ENCODE peak calls at places on chromosome 22, in four cellular contexts. N, G, M and F are unnamed samples. For H3K4me1, the result is how much of the 10 kb centered on the place peaks cover.

GRCh38 chr22:31829505-31829904 is 75.7 kb downstream of the DEPDC5 start:
- DNase-seq in N (no peak), G (no peak), M (peak), F (no peak)

GRCh38 chr22:44032126-44032730 is 8.1 kb downstream of the PARVB start:
- DNase-seq in N (no peak), G (no peak), M (peak), F (no peak)

GRCh38 chr22:46075764-46076531 is 74.4 kb upstream of the PPARA start:
- DNase-seq in N (peak), G (peak), M (peak), F (peak)

GRCh38 chr22:43440556-43440955 is 28.7 kb downstream of the MPPED1 start:
- DNase-seq in N (no peak), G (no peak), M (no peak), F (no peak)

GRCh38 chr22:44546686-44547310 is 48.8 kb upstream of the RTL6 start:
- DNase-seq in N (no peak), G (no peak), M (no peak), F (no peak)

GRCh38 chr22:48644108-48644507 is 1183.6 kb downstream of the BRD1 start:
- DNase-seq in N (no peak), G (peak), M (no peak), F (no peak)

GRCh38 chr22:32996702-32997101 is 61.5 kb downstream of the SYN3 start:
- DNase-seq in N (peak), G (peak), M (peak), F (peak)

GRCh38 chr22:39128508-39128907 is 24.0 kb downstream of the CBX7 start:
- DNase-seq in N (peak), G (no peak), M (no peak), F (no peak)

GRCh38 chr22:33109532-33110148 is 51.5 kb upstream of the SYN3 start:
- DNase-seq in N (no peak), G (no peak), M (no peak), F (no peak)

GRCh38 chr22:39206491-39206890 is 38.3 kb downstream of the PDGFB start:
- DNase-seq in N (no peak), G (no peak), M (no peak), F (no peak)

GRCh38 chr22:25403752-25404471 is 160.6 kb upstream of the GRK3 start:
- DNase-seq in N (no peak), G (no peak), M (no peak), F (no peak)
- TF ChIP-seq CTCF in N (no peak), G (no peak), M (no peak), F (no peak)

GRCh38 chr22:37223965-37224551 is 11.8 kb upstream of the SSTR3 start:
- DNase-seq in N (no peak), G (no peak), M (no peak), F (no peak)

GRCh38 chr22:37221424-37222336 is 9.4 kb upstream of the SSTR3 start:
- DNase-seq in N (no peak), G (no peak), M (no peak), F (no peak)

GRCh38 chr22:37224757-37225420 is 12.6 kb upstream of the SSTR3 start:
- DNase-seq in N (no peak), G (no peak), M (no peak), F (no peak)

GRCh38 chr22:37220543-37220968 is 8.3 kb upstream of the SSTR3 start:
- DNase-seq in N (no peak), G (no peak), M (no peak), F (no peak)

DNA sequence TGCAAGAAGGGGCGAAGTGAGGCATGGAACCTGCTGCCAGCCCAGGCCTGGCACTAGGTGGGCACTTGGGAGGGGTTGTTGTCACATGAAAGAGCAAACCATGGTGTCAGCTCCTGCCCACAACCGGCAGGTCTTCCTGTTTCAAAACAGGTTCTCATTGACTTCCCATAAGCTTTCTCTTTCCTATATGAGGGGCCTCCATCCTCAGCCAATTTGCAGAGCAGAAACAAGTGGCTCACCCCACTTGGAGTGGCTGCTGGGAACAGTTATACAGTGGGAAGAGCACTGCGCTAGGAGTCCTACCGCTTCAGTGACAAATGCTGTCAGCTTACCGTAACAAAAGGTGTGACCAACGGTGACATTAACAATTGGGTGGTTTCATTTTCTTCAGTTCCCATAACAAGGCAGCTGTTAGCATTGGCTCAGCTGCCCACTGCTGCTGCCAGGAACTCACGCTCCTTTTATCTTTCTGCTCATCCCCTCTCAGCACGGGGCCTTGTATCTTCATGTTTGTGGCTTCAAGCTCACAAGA is 10.2 kb upstream of the SSTR3 start:
- DNase-seq in N (peak), G (no peak), M (no peak), F (no peak)
- H3K4me1 ChIP-seq in N (under half), G (half or more), M (under half), F (under half)

DNA sequence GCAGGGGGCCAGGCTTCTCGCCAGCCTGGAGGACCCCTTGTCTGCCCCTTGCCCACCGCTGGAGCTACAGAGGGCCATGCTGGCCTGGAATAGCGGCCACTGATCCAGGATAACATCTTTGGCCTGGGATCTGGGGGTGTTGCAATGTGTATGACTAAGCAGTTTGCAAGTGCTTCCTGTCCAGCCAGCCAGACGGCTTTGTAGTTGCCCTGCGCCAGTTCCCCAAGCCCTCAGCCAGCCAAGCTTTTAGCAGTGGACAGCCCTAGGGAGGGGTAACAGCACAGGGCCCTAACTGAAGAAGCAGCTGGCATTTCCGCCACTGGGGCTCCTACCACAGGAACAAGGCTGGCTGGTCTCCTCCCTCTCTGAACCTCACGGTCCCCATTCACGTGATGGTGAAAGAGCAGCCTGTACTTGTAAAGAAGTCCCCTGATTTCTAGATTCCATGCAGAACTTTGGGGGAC is 32.1 kb downstream of the UQCR10 start:
- DNase-seq in N (peak), G (peak), M (peak), F (peak)
- H3K4me3 ChIP-seq in N (no peak), G (no peak), M (peak), F (no peak)

DNA sequence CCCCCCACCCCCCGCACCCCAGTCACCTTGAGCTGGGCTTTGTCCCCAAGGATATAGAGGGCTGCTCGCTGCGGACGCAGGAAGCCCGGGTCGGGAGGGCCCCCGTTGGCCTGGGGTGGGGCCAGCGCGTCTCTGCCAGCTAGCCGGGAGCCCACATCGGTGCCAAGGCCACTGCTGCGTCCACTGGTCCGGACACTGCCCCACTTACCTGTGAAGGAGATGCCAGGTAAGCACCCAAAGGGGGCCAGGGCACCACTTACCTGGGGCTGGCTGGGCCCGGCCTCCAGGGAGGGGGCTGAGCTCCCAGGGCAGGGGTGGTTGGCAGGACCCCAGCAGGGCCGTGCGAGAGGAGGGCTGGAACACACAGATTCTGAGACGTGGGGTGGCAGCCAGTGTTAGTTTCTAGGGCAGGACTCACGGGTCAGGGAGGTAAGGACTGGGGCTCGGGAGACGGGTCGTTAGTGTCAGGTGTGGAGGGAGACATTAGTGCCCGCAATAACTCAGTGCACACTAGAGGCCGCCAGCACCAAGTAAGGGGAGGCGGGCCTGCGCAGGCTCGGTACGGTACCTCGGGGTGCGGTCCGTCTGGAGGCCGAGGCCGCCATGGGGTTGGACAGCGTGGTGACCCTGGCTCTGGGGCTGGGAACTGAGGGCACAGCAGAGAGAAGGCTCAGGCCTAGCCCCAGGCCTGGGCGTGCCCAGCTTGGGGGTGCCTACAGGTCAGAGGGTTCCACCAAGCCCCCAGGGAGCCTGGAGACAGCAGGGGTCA is 18.2 kb downstream of the SBF1 start:
- DNase-seq in N (no peak), G (no peak), M (no peak), F (no peak)
- TF ChIP-seq CTCF in N (no peak), G (no peak), M (no peak), F (no peak)

GRCh38 chr22:40512426-40513136 is 123.9 kb downstream of the MRTFA start:
- DNase-seq in N (no peak), G (no peak), M (peak), F (peak)
- H3K4me1 ChIP-seq in N (under half), G (half or more), M (half or more), F (half or more)

GRCh38 chr22:23752090-23752691 is 1.3 kb upstream of the ZNF70 start:
- DNase-seq in N (peak), G (no peak), M (peak), F (no peak)
- H3K4me3 ChIP-seq in N (no peak), G (no peak), M (no peak), F (no peak)

GRCh38 chr22:25942126-25942988 is 200.4 kb downstream of the MYO18B start:
- DNase-seq in N (no peak), G (no peak), M (peak), F (no peak)

GRCh38 chr22:25939384-25939783 is 197.4 kb downstream of the MYO18B start:
- DNase-seq in N (no peak), G (no peak), M (no peak), F (no peak)

GRCh38 chr22:25941365-25941960 is 199.5 kb downstream of the MYO18B start:
- DNase-seq in N (no peak), G (no peak), M (no peak), F (no peak)

GRCh38 chr22:25942989-25943411 is 201.0 kb downstream of the MYO18B start:
- DNase-seq in N (no peak), G (peak), M (peak), F (no peak)

GRCh38 chr22:25940479-25940878 is 198.5 kb downstream of the MYO18B start:
- DNase-seq in N (no peak), G (no peak), M (no peak), F (no peak)
- TF ChIP-seq CTCF in N (no peak), G (no peak), M (no peak), F (no peak)

DNA sequence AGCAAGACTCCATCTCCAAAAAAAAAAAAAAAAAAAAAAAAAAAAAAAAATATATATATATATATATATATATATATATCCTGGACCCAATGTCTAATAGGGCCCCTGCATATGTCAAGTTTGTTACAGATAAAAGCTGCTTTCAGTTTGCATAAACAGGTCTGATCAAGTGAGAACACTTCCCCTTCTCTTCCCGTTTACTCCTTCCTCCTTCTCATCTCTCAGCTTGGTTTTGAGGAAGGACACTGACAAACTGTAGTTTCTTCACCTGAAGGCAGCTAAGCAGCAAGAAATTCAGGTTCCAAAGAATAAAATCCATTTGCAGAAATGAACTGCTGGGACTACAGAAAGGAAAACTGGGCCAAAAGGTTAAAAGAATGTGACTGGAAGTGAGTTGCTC is 11.7 kb downstream of the THOC5 start:
- DNase-seq in N (no peak), G (no peak), M (no peak), F (no peak)
- H3K4me1 ChIP-seq in N (under half), G (under half), M (under half), F (under half)